ENCODE peak calls at places on chromosomes 4 and X, in four cellular contexts. I is K562, J is GM12878, N is HL-60. Q is an unnamed sample.

GRCh38 chrX:53683556-53684414 is 2.7 kb downstream of the HUWE1 start:
- DNase-seq in I (peak; percentile 98), J (peak; percentile 95), N (peak; percentile 92), Q (peak; percentile 56)

GRCh38 chrX:53682885-53683555 is 3.5 kb downstream of the HUWE1 start:
- DNase-seq in I (peak; percentile 67), J (no peak), N (no peak), Q (no peak)

GRCh38 chrX:149825424-149825823 is 43.7 kb downstream of the MAGEA9 start:
- DNase-seq in I (peak; percentile 54), J (no peak), N (no peak), Q (no peak)

GRCh38 chr4:108465886-108466491 is 154.4 kb upstream of the RPL34 start:
- DNase-seq in I (no peak), J (no peak), N (no peak), Q (no peak)

GRCh38 chrX:69189972-69190371 is 24.7 kb upstream of the PJA1 start:
- DNase-seq in I (no peak), J (no peak), N (no peak), Q (no peak)

GRCh38 chrX:51494409-51494808 is 2.0 kb downstream of the NUDT11 start:
- DNase-seq in I (no peak), J (no peak), N (no peak), Q (no peak)

GRCh38 chrX:23616361-23616760 is 50.9 kb upstream of the PRDX4 start:
- DNase-seq in I (peak; percentile 29), J (no peak), N (peak; percentile 1), Q (no peak)

GRCh38 chrX:51866156-51866555 is 27.3 kb upstream of the MAGED1 start:
- DNase-seq in I (no peak), J (no peak), N (no peak), Q (no peak)

GRCh38 chr4:57193164-57193810 is 83.1 kb upstream of the IGFBP7 start:
- DNase-seq in I (no peak), J (no peak), N (no peak), Q (no peak)

GRCh38 chr4:167020410-167020809 is 213.9 kb downstream of the SPOCK3 start:
- DNase-seq in I (no peak), J (no peak), N (no peak), Q (no peak)

GRCh38 chrX:10288400-10288799 is 131.6 kb downstream of the CLCN4 start:
- DNase-seq in I (no peak), J (no peak), N (no peak), Q (no peak)

GRCh38 chrX:48468247-48468671 is 1.8 kb downstream of the SLC38A5 start:
- DNase-seq in I (peak; percentile 83), J (no peak), N (no peak), Q (peak; percentile 44)

GRCh38 chr4:184392321-184392720 is 82.0 kb downstream of the IRF2 start:
- DNase-seq in I (no peak), J (no peak), N (no peak), Q (no peak)

DNA sequence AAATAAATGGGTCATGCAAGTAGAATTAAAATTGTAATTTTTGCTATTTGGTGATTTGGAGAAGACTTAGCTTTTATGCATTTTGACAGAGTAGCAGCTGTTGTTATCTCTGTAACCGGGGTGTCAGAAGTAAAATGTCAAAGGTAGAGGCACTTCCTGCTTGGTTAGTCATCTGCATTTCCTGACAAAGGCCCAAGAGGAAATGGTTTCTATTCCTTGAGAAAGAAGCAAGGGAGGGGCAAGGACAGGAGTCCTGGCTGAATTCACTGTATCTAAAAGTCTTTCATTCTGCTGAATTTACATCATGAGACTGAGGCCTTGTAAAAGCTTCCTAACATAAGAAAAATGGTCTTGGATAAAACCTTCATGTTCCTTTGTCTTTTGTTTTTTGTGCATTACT is 550.9 kb upstream of the BOD1L1 start:
- DNase-seq in I (no peak), J (peak; percentile 61), N (no peak), Q (no peak)
- TF ChIP-seq POLR2AphosphoS5 in I (no peak), J (no peak), N (no peak), Q (no peak)

GRCh38 chr4:26995316-26995715 is 134.7 kb downstream of the STIM2 start:
- DNase-seq in I (no peak), J (no peak), N (no peak), Q (no peak)

GRCh38 chr4:26993967-26994366 is 133.3 kb downstream of the STIM2 start:
- DNase-seq in I (no peak), J (no peak), N (no peak), Q (no peak)

GRCh38 chr4:26993541-26993940 is 132.9 kb downstream of the STIM2 start:
- DNase-seq in I (no peak), J (no peak), N (no peak), Q (no peak)

GRCh38 chr4:26991057-26991456 is 130.4 kb downstream of the STIM2 start:
- DNase-seq in I (no peak), J (no peak), N (no peak), Q (no peak)

GRCh38 chr4:26992657-26993361 is 132.2 kb downstream of the STIM2 start:
- DNase-seq in I (peak; percentile 60), J (peak; percentile 72), N (no peak), Q (no peak)
- TF ChIP-seq SPI1 in I (peak; percentile 93), J (peak; percentile 100), N (peak; percentile 90), Q (peak; percentile 99)

DNA sequence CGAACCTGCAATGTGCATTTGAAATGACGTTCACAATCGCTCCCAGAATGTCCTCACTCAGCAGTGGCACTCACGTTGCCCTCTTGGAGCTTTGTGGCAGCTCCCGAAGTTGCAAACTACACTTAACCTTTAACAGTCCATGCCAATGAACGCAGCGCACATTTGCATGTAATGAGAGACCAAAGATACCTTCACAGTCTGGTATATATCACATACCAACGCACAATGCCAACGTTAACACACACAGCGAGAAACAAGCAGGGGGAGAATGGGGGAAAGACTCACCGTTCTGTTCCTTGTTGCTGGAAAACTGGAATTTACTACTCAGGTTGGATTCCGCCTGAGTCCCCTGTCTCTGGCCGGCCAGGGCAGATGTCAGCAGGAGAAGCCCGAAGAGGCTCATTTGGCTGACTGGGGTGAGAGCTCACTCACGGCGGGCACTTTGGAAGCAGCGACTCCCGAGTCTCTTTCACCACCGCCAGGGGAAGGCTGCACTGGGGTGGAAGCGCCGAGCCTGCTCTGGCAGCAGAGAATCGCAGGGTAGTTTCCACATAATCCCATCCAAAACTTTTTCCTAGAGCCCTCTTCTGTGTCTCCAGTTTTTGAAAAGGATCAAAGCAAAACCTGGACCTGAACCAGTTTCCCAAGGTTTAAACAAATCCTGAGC is 965 bp downstream of the PDGFC start:
- DNase-seq in I (no peak), J (no peak), N (no peak), Q (no peak)
- TF ChIP-seq POLR2AphosphoS5 in I (no peak), J (no peak), N (no peak), Q (no peak)

GRCh38 chrX:39816871-39817731 is 280.7 kb downstream of the BCOR start:
- DNase-seq in I (peak; percentile 54), J (no peak), N (no peak), Q (no peak)
- TF ChIP-seq SPI1 in I (no peak), J (no peak), N (no peak), Q (no peak)

Q was measured in GM12891.